ENCODE peak calls at places on chromosomes 7 and 10, in nine cellular contexts. One of them, this sample, is unnamed.

GRCh38 chr7:64733550-64734240 is 60.5 kb upstream of the ZNF138 start:
- DNase-seq in activated CD8-positive, alpha-beta memory T cell treated with anti-CD3 and anti-CD28 coated beads, Interleukin-2, amount 50 U/mL, for 48 hours: no peak
- DNase-seq in GM23248: no peak
- DNase-seq in GM04503: no peak
- DNase-seq in lower lobe of right lung: no peak
- DNase-seq in retina: no peak
- DNase-seq in anterior cingulate cortex: no peak
- DNase-seq in brain microvascular endothelial cell: no peak
- DNase-seq in D341Med: no peak
- DNase-seq in this sample: no peak

GRCh38 chr10:28349892-28350291 is 47.0 kb upstream of the MPP7 start:
- DNase-seq in retina: no peak
- DNase-seq in anterior cingulate cortex: no peak
- DNase-seq in GM23248: no peak
- DNase-seq in lower lobe of right lung: no peak
- DNase-seq in brain microvascular endothelial cell: no peak
- DNase-seq in D341Med: no peak
- DNase-seq in activated CD8-positive, alpha-beta memory T cell treated with anti-CD3 and anti-CD28 coated beads, Interleukin-2, amount 50 U/mL, for 48 hours: no peak
- DNase-seq in GM04503: no peak
- DNase-seq in this sample: no peak

GRCh38 chr7:69882269-69882668 is 284.0 kb downstream of the AUTS2 start:
- DNase-seq in GM23248: no peak
- DNase-seq in brain microvascular endothelial cell: no peak
- DNase-seq in lower lobe of right lung: no peak
- DNase-seq in GM04503: no peak
- DNase-seq in D341Med: no peak
- DNase-seq in retina: no peak
- DNase-seq in activated CD8-positive, alpha-beta memory T cell treated with anti-CD3 and anti-CD28 coated beads, Interleukin-2, amount 50 U/mL, for 48 hours: no peak
- DNase-seq in anterior cingulate cortex: no peak
- DNase-seq in this sample: no peak

GRCh38 chr10:70462349-70462984 is 16.1 kb upstream of the PALD1 start:
- DNase-seq in D341Med: no peak
- DNase-seq in lower lobe of right lung: peak
- DNase-seq in anterior cingulate cortex: peak
- DNase-seq in brain microvascular endothelial cell: no peak
- DNase-seq in activated CD8-positive, alpha-beta memory T cell treated with anti-CD3 and anti-CD28 coated beads, Interleukin-2, amount 50 U/mL, for 48 hours: no peak
- DNase-seq in retina: no peak
- DNase-seq in GM04503: no peak
- DNase-seq in GM23248: peak
- DNase-seq in this sample: no peak

GRCh38 chr10:32958992-32959703 is 1.1 kb upstream of the ITGB1 start:
- DNase-seq in brain microvascular endothelial cell: no peak
- DNase-seq in D341Med: no peak
- DNase-seq in retina: no peak
- DNase-seq in GM23248: peak
- DNase-seq in GM04503: no peak
- DNase-seq in activated CD8-positive, alpha-beta memory T cell treated with anti-CD3 and anti-CD28 coated beads, Interleukin-2, amount 50 U/mL, for 48 hours: no peak
- DNase-seq in anterior cingulate cortex: no peak
- DNase-seq in lower lobe of right lung: no peak
- DNase-seq in this sample: no peak

GRCh38 chr10:63752318-63752717 is 231.1 kb downstream of the REEP3 start:
- DNase-seq in GM23248: no peak
- DNase-seq in retina: no peak
- DNase-seq in anterior cingulate cortex: no peak
- DNase-seq in D341Med: no peak
- DNase-seq in lower lobe of right lung: no peak
- DNase-seq in GM04503: no peak
- DNase-seq in brain microvascular endothelial cell: no peak
- DNase-seq in activated CD8-positive, alpha-beta memory T cell treated with anti-CD3 and anti-CD28 coated beads, Interleukin-2, amount 50 U/mL, for 48 hours: no peak
- DNase-seq in this sample: no peak

GRCh38 chr10:7795605-7796004 is 7.6 kb downstream of the ATP5F1C start:
- DNase-seq in GM23248: no peak
- DNase-seq in D341Med: no peak
- DNase-seq in GM04503: no peak
- DNase-seq in retina: no peak
- DNase-seq in activated CD8-positive, alpha-beta memory T cell treated with anti-CD3 and anti-CD28 coated beads, Interleukin-2, amount 50 U/mL, for 48 hours: no peak
- DNase-seq in brain microvascular endothelial cell: peak
- DNase-seq in lower lobe of right lung: no peak
- DNase-seq in anterior cingulate cortex: no peak
- DNase-seq in this sample: no peak

GRCh38 chr7:155860840-155861479 is 48.7 kb upstream of the SHH start:
- DNase-seq in GM04503: no peak
- DNase-seq in lower lobe of right lung: peak
- DNase-seq in brain microvascular endothelial cell: no peak
- DNase-seq in retina: no peak
- DNase-seq in anterior cingulate cortex: no peak
- DNase-seq in D341Med: no peak
- DNase-seq in GM23248: peak
- DNase-seq in activated CD8-positive, alpha-beta memory T cell treated with anti-CD3 and anti-CD28 coated beads, Interleukin-2, amount 50 U/mL, for 48 hours: peak
- DNase-seq in this sample: no peak

GRCh38 chr7:4702961-4703512 is 20.9 kb downstream of the FOXK1 start:
- DNase-seq in brain microvascular endothelial cell: no peak
- DNase-seq in lower lobe of right lung: no peak
- DNase-seq in GM23248: peak
- DNase-seq in GM04503: no peak
- DNase-seq in retina: no peak
- DNase-seq in activated CD8-positive, alpha-beta memory T cell treated with anti-CD3 and anti-CD28 coated beads, Interleukin-2, amount 50 U/mL, for 48 hours: no peak
- DNase-seq in anterior cingulate cortex: no peak
- DNase-seq in D341Med: no peak
- DNase-seq in this sample: no peak

GRCh38 chr7:132758983-132759382 is 182.7 kb upstream of the PLXNA4 start:
- DNase-seq in brain microvascular endothelial cell: no peak
- DNase-seq in GM04503: no peak
- DNase-seq in lower lobe of right lung: no peak
- DNase-seq in anterior cingulate cortex: no peak
- DNase-seq in retina: no peak
- DNase-seq in D341Med: no peak
- DNase-seq in activated CD8-positive, alpha-beta memory T cell treated with anti-CD3 and anti-CD28 coated beads, Interleukin-2, amount 50 U/mL, for 48 hours: no peak
- DNase-seq in GM23248: no peak
- DNase-seq in this sample: no peak

GRCh38 chr10:124992462-124993344 is 50.8 kb downstream of the ZRANB1 start:
- DNase-seq in lower lobe of right lung: peak
- DNase-seq in retina: peak
- DNase-seq in brain microvascular endothelial cell: peak
- DNase-seq in GM23248: peak
- DNase-seq in GM04503: peak
- DNase-seq in D341Med: peak
- DNase-seq in anterior cingulate cortex: peak
- DNase-seq in activated CD8-positive, alpha-beta memory T cell treated with anti-CD3 and anti-CD28 coated beads, Interleukin-2, amount 50 U/mL, for 48 hours: no peak
- DNase-seq in this sample: no peak